ENCODE peak calls at places on chromosomes 6 and 20, in six cellular contexts. M, B, R, Z, L and O are unnamed samples.

GRCh38 chr6:16136536-16137450 is 7.9 kb downstream of the MYLIP start:
- DNase-seq in M (peak; percentile 91), B (peak; percentile 21), R (peak; percentile 78), Z (peak; percentile 93), L (no peak), O (no peak)

GRCh38 chr20:9068896-9069663 is at the start of gene PLCB4:
- DNase-seq in M (peak; percentile 61), B (no peak), R (peak; percentile 35), Z (peak; percentile 46), L (peak; percentile 46), O (no peak)

GRCh38 chr6:45991189-45991588 is 24.5 kb downstream of the CLIC5 start:
- DNase-seq in M (no peak), B (no peak), R (no peak), Z (no peak), L (no peak), O (no peak)

GRCh38 chr20:62734881-62735280 is 26.2 kb downstream of the NTSR1 start:
- DNase-seq in M (no peak), B (no peak), R (no peak), Z (no peak), L (no peak), O (no peak)

GRCh38 chr6:70369332-70369950 is 43.9 kb upstream of the FAM135A start:
- DNase-seq in M (peak; percentile 81), B (peak; percentile 54), R (peak; percentile 71), Z (peak; percentile 50), L (peak; percentile 66), O (peak; percentile 68)

GRCh38 chr6:28710466-28711191 is 184.9 kb downstream of the GPX5 start:
- DNase-seq in M (no peak), B (no peak), R (peak; percentile 67), Z (peak; percentile 67), L (no peak), O (no peak)

GRCh38 chr6:169801396-169802160 is 50.2 kb downstream of the ERMARD start:
- DNase-seq in M (no peak), B (no peak), R (no peak), Z (no peak), L (no peak), O (no peak)

GRCh38 chr20:51532577-51533191 is 9.8 kb downstream of the NFATC2 start:
- DNase-seq in M (peak; percentile 86), B (no peak), R (no peak), Z (peak; percentile 72), L (no peak), O (no peak)

GRCh38 chr6:158131926-158132325 is 36.1 kb downstream of the SERAC1 start:
- DNase-seq in M (peak; percentile 37), B (no peak), R (peak; percentile 21), Z (peak; percentile 9), L (peak; percentile 52), O (peak; percentile 21)

GRCh38 chr6:127475135-127475822 is 16.1 kb upstream of the KIAA0408 start:
- DNase-seq in M (no peak), B (no peak), R (no peak), Z (no peak), L (no peak), O (no peak)

GRCh38 chr6:63452117-63452516 is 120.2 kb upstream of the LOC128125822 start:
- DNase-seq in M (peak; percentile 4), B (no peak), R (peak; percentile 19), Z (no peak), L (no peak), O (no peak)

GRCh38 chr6:169232507-169232931 is 21.1 kb downstream of the THBS2 start:
- DNase-seq in M (no peak), B (no peak), R (no peak), Z (no peak), L (no peak), O (no peak)

GRCh38 chr6:169619650-169620049 is 82.2 kb downstream of the WDR27 start:
- DNase-seq in M (peak; percentile 74), B (no peak), R (peak; percentile 69), Z (peak; percentile 47), L (no peak), O (no peak)

DNA sequence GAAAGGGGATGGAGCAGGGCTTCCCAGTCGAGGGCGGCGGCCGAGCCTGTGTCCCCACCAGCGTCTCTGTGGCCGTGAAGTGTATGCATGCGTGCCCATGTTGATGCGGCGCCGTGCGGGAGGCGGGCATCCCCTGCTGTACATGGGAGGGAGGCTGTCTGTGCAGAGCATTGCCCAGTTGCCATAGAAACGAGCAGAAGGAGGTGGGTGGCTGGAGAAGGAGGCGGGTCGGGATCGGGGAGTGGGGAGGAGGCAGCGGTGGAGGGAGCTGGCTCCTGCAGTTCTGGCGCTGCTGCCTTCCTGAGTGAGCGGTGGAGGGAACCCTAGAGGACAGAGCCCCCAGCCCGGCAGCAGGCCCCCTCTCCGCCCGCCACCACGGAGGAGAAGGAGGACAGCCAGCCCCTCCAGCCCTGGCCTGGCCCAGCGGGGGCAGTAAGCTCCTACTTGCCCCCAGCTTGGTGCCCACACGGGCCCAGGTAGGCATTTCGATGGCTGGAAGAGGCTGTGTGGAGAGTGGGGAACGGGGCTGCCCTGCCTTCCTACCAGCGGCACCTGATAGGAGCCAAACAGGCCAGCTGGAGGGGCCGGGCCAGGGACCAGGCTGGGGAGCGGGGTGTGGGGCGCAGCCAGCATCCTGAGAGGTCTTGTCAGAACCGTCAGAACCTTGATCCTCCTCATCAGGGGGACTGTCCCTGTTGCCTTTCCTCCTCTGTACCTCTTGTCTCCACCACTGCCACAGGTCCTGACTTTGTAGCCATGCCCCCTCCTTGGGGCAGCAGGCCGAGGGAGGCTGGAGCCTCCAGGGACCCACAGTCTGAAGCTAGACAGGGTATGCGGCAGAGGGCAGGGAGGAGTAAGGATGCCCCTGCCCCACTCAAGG is 41.3 kb downstream of the SPDEF start:
- DNase-seq in M (peak; percentile 67), B (no peak), R (no peak), Z (peak; percentile 70), L (no peak), O (no peak)
- H3K4me2 ChIP-seq in M (no peak overlapping the region), B (no peak overlapping the region), R (no peak overlapping the region), Z (no peak overlapping the region), L (no peak overlapping the region), O (no peak overlapping the region)

GRCh38 chr6:10429638-10430427 is 15.0 kb upstream of the TFAP2A start:
- DNase-seq in M (peak; percentile 79), B (no peak), R (peak; percentile 74), Z (peak; percentile 42), L (no peak), O (peak; percentile 77)
- H2AFZ ChIP-seq in M (peak overlapping the region; percentile 87), B (peak overlapping the region; percentile 100), R (peak overlapping the region; percentile 66), Z (no peak overlapping the region), L (peak overlapping the region; percentile 65), O (peak overlapping the region; percentile 86)

DNA sequence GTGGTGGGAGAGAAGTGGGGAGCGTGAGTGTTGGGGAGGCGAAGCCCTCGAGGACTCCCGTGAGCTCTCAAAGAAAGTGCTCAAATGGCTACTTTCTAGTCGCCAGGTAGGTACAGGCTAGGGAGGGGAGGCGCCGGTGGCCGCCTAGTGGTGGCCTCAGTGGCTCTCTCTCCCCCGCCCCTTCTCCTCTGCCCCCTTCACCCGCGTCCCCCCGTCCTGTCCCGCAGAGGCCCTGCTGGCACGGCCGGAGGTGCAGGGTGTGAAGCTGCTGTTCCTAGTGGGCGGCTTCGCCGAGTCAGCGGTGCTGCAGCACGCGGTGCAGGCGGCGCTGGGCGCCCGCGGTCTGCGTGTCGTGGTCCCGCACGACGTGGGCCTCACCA is 16.3 kb downstream of the ADISSP start:
- DNase-seq in M (no peak), B (no peak), R (no peak), Z (no peak), L (no peak), O (no peak)
- TF ChIP-seq EZH2 in M (no peak), B (no peak), R (no peak), Z (no peak), L (no peak), O (no peak)

GRCh38 chr6:42505377-42505702 is 53.6 kb upstream of the TRERF1 start:
- DNase-seq in M (peak; percentile 88), B (no peak), R (peak; percentile 40), Z (peak; percentile 71), L (no peak), O (no peak)
- H3K4me2 ChIP-seq in M (peak overlapping the region; percentile 30), B (peak overlapping the region; percentile 78), R (no peak overlapping the region), Z (peak overlapping the region; percentile 51), L (no peak overlapping the region), O (no peak overlapping the region)